ENCODE peak calls at places on chromosome 9, in seven cellular contexts. Z is left lung, X is AG10803, C is uterus, Y is GM12878, G is endothelial cell of umbilical vein, S is fibroblast of the aortic adventitia. D is an unnamed sample.
A peak's percentile ranks its signal among the peaks of the same experiment; 100 is the strongest.

GRCh38 chr9:88234114-88234513 is 95.8 kb upstream of the SPATA31C2 start:
- DNase-seq in Z (no peak), X (no peak), C (no peak), Y (no peak), G (no peak), S (no peak), D (no peak)

GRCh38 chr9:109098221-109098959 is 21.4 kb downstream of the TMEM245 start:
- DNase-seq in Z (no peak), X (peak; percentile 93), C (peak; percentile 35), Y (no peak), G (peak; percentile 97), S (peak; percentile 95), D (peak; percentile 52)

GRCh38 chr9:77585335-77585786 is 62.8 kb downstream of the GNA14 start:
- DNase-seq in Z (no peak), X (no peak), C (no peak), Y (no peak), G (no peak), S (no peak), D (no peak)

GRCh38 chr9:86534572-86535258 is 180.5 kb upstream of the TUT7 start:
- DNase-seq in Z (no peak), X (peak; percentile 96), C (no peak), Y (no peak), G (no peak), S (peak; percentile 96), D (no peak)

GRCh38 chr9:131474711-131475110 is 28.0 kb upstream of the POMT1 start:
- DNase-seq in Z (peak; percentile 33), X (no peak), C (no peak), Y (no peak), G (no peak), S (no peak), D (no peak)

GRCh38 chr9:13110766-13111400 is 168.6 kb downstream of the MPDZ start:
- DNase-seq in Z (no peak), X (peak; percentile 78), C (peak; percentile 27), Y (no peak), G (no peak), S (peak; percentile 77), D (peak; percentile 35)

GRCh38 chr9:123044556-123044955 is 11.1 kb downstream of the GPR21 start:
- DNase-seq in Z (no peak), X (peak; percentile 95), C (no peak), Y (no peak), G (no peak), S (peak; percentile 61), D (no peak)

GRCh38 chr9:73162987-73163763 is 11.5 kb downstream of the ANXA1 start:
- DNase-seq in Z (no peak), X (no peak), C (no peak), Y (no peak), G (no peak), S (no peak), D (no peak)

GRCh38 chr9:15718423-15718822 is 165.6 kb downstream of the CCDC171 start:
- DNase-seq in Z (no peak), X (no peak), C (no peak), Y (no peak), G (no peak), S (no peak), D (no peak)

GRCh38 chr9:23321049-23321448 is 505.0 kb downstream of the ELAVL2 start:
- DNase-seq in Z (no peak), X (no peak), C (no peak), Y (no peak), G (no peak), S (no peak), D (no peak)

GRCh38 chr9:21481470-21482057 is 549 bp downstream of the IFNE start:
- DNase-seq in Z (no peak), X (no peak), C (no peak), Y (no peak), G (peak; percentile 20), S (peak; percentile 35), D (no peak)

GRCh38 chr9:88266416-88266815 is 121.8 kb upstream of the SPIN1 start:
- DNase-seq in Z (no peak), X (no peak), C (no peak), Y (no peak), G (no peak), S (peak; percentile 41), D (no peak)

GRCh38 chr9:70986984-70987383 is 134.4 kb downstream of the TRPM3 start:
- DNase-seq in Z (no peak), X (no peak), C (no peak), Y (no peak), G (no peak), S (no peak), D (no peak)

GRCh38 chr9:137458194-137459146 is 664 bp downstream of the NSMF start:
- DNase-seq in Z (peak; percentile 84), X (no peak), C (peak; percentile 40), Y (no peak), G (no peak), S (no peak), D (no peak)

GRCh38 chr9:83403864-83404263 is 134.3 kb downstream of the FRMD3 start:
- DNase-seq in Z (no peak), X (peak; percentile 75), C (no peak), Y (no peak), G (no peak), S (peak; percentile 59), D (no peak)

GRCh38 chr9:89605181-89606048 is 603 bp downstream of the GADD45G start:
- DNase-seq in Z (peak; percentile 94), X (no peak), C (peak; percentile 67), Y (no peak), G (peak; percentile 42), S (peak; percentile 22), D (peak; percentile 44)

GRCh38 chr9:77516781-77517180 is 131.3 kb downstream of the GNA14 start:
- DNase-seq in Z (no peak), X (no peak), C (no peak), Y (no peak), G (no peak), S (no peak), D (no peak)

GRCh38 chr9:115913666-115914065 is 239.9 kb upstream of the PAPPA start:
- DNase-seq in Z (no peak), X (peak; percentile 56), C (no peak), Y (no peak), G (no peak), S (peak; percentile 65), D (no peak)

GRCh38 chr9:2087500-2088313 is 72.6 kb downstream of the SMARCA2 start:
- DNase-seq in Z (no peak), X (peak; percentile 23), C (no peak), Y (peak; percentile 45), G (peak; percentile 32), S (peak; percentile 59), D (no peak)

GRCh38 chr9:110752766-110753165 is 84.2 kb downstream of the MUSK start:
- DNase-seq in Z (no peak), X (peak; percentile 94), C (no peak), Y (no peak), G (peak; percentile 89), S (peak; percentile 99), D (peak; percentile 65)

GRCh38 chr9:136655244-136656225 is 7.2 kb upstream of the EGFL7 start:
- DNase-seq in Z (no peak), X (no peak), C (peak; percentile 70), Y (no peak), G (peak; percentile 99), S (no peak), D (no peak)

GRCh38 chr9:21994526-21994995 is at the start of gene CDKN2B-AS1:
- DNase-seq in Z (peak; percentile 87), X (peak; percentile 62), C (no peak), Y (no peak), G (peak; percentile 74), S (no peak), D (no peak)

GRCh38 chr9:2936221-2936620 is 92.3 kb upstream of the PUM3 start:
- DNase-seq in Z (no peak), X (no peak), C (no peak), Y (no peak), G (no peak), S (no peak), D (no peak)

GRCh38 chr9:136265561-136266355 is 20.1 kb upstream of the QSOX2 start:
- DNase-seq in Z (peak; percentile 62), X (no peak), C (no peak), Y (no peak), G (no peak), S (no peak), D (no peak)

GRCh38 chr9:111348821-111349271 is 18.8 kb upstream of the OR2K2 start:
- DNase-seq in Z (no peak), X (no peak), C (no peak), Y (no peak), G (peak; percentile 95), S (peak; percentile 17), D (no peak)

GRCh38 chr9:111621895-111622480 is 9.1 kb upstream of the DNAJC25 start:
- DNase-seq in Z (no peak), X (peak; percentile 57), C (peak; percentile 20), Y (no peak), G (peak; percentile 68), S (peak; percentile 73), D (peak; percentile 58)

GRCh38 chr9:7656648-7657047 is 142.9 kb downstream of the DMAC1 start:
- DNase-seq in Z (no peak), X (no peak), C (no peak), Y (no peak), G (peak; percentile 93), S (peak; percentile 5), D (peak; percentile 4)

DNA sequence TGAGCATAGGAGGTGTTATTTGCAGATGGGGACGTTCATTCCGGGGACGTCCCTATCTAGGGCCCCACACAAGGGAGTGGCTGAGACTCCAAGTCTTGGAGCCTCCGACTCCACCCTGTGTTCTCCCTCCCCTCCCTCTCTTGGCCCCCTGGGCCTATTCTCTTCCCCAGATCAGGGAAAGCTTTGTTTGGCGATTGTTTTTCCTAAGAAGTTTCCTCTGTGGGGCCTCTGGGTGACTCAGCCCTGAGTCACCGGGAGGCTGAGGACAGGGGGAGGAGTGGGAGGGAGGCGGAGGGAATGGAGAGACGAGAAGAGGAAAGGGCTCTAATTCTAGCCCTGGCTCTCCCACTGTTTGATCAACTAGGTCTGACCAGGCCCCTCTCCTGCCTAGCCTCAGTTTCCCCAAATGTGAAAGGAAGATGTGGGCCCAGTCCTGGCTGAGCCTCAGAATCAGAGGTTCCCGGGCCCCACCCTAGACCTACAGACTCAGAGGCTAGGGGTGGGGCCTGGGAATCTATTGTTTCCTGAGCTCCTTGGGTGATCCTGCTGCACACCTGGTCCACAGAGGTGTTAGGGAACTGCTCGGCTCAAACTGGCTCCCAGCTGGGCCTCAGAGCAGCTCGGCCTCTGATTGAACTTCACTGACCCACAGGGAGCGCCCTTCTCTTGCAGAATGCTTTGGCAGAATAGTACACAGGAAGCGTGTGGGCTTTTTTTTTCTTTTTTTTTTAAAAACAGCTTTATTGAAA is 19.2 kb downstream of the GSN start:
- DNase-seq in Z (peak; percentile 89), X (peak; percentile 90), C (peak; percentile 94), Y (no peak), G (peak; percentile 98), S (peak; percentile 96), D (peak; percentile 73)
- TF ChIP-seq CTCF in Z (no peak), X (peak; percentile 43), C (peak; percentile 34), Y (no peak), G (peak; percentile 24), S (peak; percentile 34), D (peak; percentile 21)

GRCh38 chr9:36134761-36135505 is 1.6 kb upstream of the GLIPR2 start:
- DNase-seq in Z (no peak), X (no peak), C (no peak), Y (no peak), G (no peak), S (no peak), D (no peak)
- H3K4me3 ChIP-seq in Z (no peak overlapping the region), X (no peak overlapping the region), C (no peak overlapping the region), Y (no peak overlapping the region), G (no peak overlapping the region), S (no peak overlapping the region), D (no peak overlapping the region)

GRCh38 chr9:113317777-113318176 is 14.6 kb upstream of the RNF183 start:
- DNase-seq in Z (no peak), X (peak; percentile 21), C (no peak), Y (no peak), G (no peak), S (peak; percentile 58), D (no peak)
- TF ChIP-seq CTCF in Z (no peak), X (peak; percentile 40), C (no peak), Y (no peak), G (no peak), S (peak; percentile 47), D (no peak)

GRCh38 chr9:98838155-98838904 is 30.9 kb downstream of the GALNT12 start:
- DNase-seq in Z (no peak), X (no peak), C (no peak), Y (no peak), G (no peak), S (no peak), D (peak; percentile 22)
- H3K4me3 ChIP-seq in Z (no peak overlapping the region), X (no peak overlapping the region), C (no peak overlapping the region), Y (no peak overlapping the region), G (no peak overlapping the region), S (no peak overlapping the region), D (no peak overlapping the region)